ENCODE peak calls at places on chromosomes 13 and 19, in nine cellular contexts. E is colonic mucosa; Y is pancreas; S is CD8-positive, alpha-beta memory T cell; V is cardiac muscle cell; M is heart left ventricle; A is HCT116; J is aorta; F is GM23248. P is an unnamed sample. For H3K4me1 and H3K36me3, the result is how much of the 10 kb centered on the place peaks cover.

GRCh38 chr19:53308339-53308811 is 25.2 kb upstream of the ZNF845 start:
- DNase-seq in E (no peak), Y (peak), S (no peak), V (peak), M (no peak), A (no peak), J (no peak), F (peak), P (peak)

GRCh38 chr19:16896098-16896912 is 7.5 kb downstream of the F2RL3 start:
- DNase-seq in E (peak), Y (peak), S (no peak), V (peak), M (no peak), A (no peak), J (no peak), F (no peak), P (peak)

GRCh38 chr13:20416223-20416622 is 109.4 kb downstream of the CRYL1 start:
- DNase-seq in E (no peak), Y (no peak), S (no peak), V (peak), M (no peak), A (no peak), J (no peak), F (no peak), P (no peak)

GRCh38 chr13:72504026-72504925 is 223.2 kb downstream of the MZT1 start:
- DNase-seq in E (no peak), Y (no peak), S (no peak), V (no peak), M (no peak), A (no peak), J (no peak), F (no peak), P (no peak)

GRCh38 chr13:64723735-64724134 is 2506.4 kb downstream of the PCDH9 start:
- DNase-seq in E (no peak), Y (no peak), S (no peak), V (peak), M (no peak), A (peak), J (no peak), F (peak), P (no peak)

GRCh38 chr19:38868551-38868950 is 9.5 kb downstream of the RINL start:
- DNase-seq in E (no peak), Y (no peak), S (no peak), V (no peak), M (no peak), A (no peak), J (no peak), F (no peak), P (no peak)

GRCh38 chr13:79874396-79875360 is 393.7 kb downstream of the NDFIP2 start:
- DNase-seq in E (no peak), Y (no peak), S (no peak), V (no peak), M (no peak), A (no peak), J (no peak), F (peak), P (no peak)

GRCh38 chr13:24613128-24613527 is 67.1 kb upstream of the ATP12A start:
- DNase-seq in E (no peak), Y (no peak), S (no peak), V (no peak), M (no peak), A (no peak), J (no peak), F (no peak), P (no peak)

GRCh38 chr19:15199652-15200574 is 882 bp downstream of the NOTCH3 start:
- DNase-seq in E (no peak), Y (peak), S (no peak), V (peak), M (no peak), A (no peak), J (peak), F (peak), P (peak)

GRCh38 chr19:53158119-53158656 is 665 bp downstream of the ZNF347 start:
- DNase-seq in E (peak), Y (peak), S (no peak), V (peak), M (peak), A (no peak), J (peak), F (peak), P (peak)

GRCh38 chr13:80463673-80464352 is 122.9 kb upstream of the SPRY2 start:
- DNase-seq in E (no peak), Y (no peak), S (no peak), V (peak), M (no peak), A (no peak), J (peak), F (no peak), P (no peak)

GRCh38 chr13:99577934-99578917 is 77.0 kb downstream of the TM9SF2 start:
- DNase-seq in E (no peak), Y (no peak), S (no peak), V (peak), M (no peak), A (no peak), J (no peak), F (peak), P (no peak)

GRCh38 chr19:20060282-20060681 is 17.5 kb upstream of the ZNF90 start:
- DNase-seq in E (no peak), Y (no peak), S (no peak), V (no peak), M (no peak), A (no peak), J (no peak), F (no peak), P (no peak)

GRCh38 chr13:100461309-100462035 is 127.1 kb downstream of the GGACT start:
- DNase-seq in E (no peak), Y (no peak), S (no peak), V (no peak), M (no peak), A (no peak), J (no peak), F (no peak), P (no peak)

GRCh38 chr13:106176103-106176502 is 359.4 kb downstream of the EFNB2 start:
- DNase-seq in E (no peak), Y (no peak), S (no peak), V (peak), M (no peak), A (no peak), J (no peak), F (peak), P (no peak)

GRCh38 chr19:18208098-18208951 is 4.5 kb upstream of the RAB3A start:
- DNase-seq in E (peak), Y (peak), S (peak), V (peak), M (no peak), A (no peak), J (peak), F (peak), P (peak)

GRCh38 chr13:73721571-73721970 is 412.6 kb downstream of the KLF12 start:
- DNase-seq in E (no peak), Y (no peak), S (no peak), V (no peak), M (no peak), A (no peak), J (no peak), F (no peak), P (no peak)

GRCh38 chr13:50843256-50844043 is at the start of gene DLEU7:
- DNase-seq in E (no peak), Y (peak), S (no peak), V (no peak), M (no peak), A (no peak), J (no peak), F (no peak), P (peak)

DNA sequence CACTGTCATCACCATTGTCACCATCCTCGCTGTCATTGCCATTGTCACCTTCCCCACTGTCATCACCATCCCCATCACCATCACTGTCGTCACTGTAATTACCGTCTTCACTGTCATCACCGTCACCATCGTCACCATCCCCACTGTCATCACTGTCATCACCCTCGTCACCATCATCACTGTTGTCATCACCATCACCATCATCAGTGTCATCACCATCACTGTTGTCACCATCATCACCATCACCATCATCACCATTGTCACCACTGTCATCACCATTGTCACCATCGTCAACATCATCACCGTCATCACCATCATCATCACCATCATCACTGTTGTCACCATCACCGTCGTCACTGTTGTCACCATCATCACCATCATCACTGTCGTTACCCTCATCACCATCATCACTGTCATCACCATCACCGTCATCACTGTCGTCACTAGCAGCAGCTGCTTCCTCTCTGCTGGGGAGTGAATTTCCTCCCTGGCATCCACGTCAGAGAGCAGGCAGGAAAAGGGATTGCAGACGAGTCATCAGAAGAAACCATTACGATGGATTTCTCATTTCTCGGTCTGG is 27.3 kb downstream of the TMEM255B start:
- DNase-seq in E (no peak), Y (no peak), S (no peak), V (peak), M (no peak), A (no peak), J (no peak), F (peak), P (peak)
- H3K4me1 ChIP-seq in E (under half), Y (under half), S (under half), V (under half), M (under half), A (under half), J (under half), F (under half), P (under half)

DNA sequence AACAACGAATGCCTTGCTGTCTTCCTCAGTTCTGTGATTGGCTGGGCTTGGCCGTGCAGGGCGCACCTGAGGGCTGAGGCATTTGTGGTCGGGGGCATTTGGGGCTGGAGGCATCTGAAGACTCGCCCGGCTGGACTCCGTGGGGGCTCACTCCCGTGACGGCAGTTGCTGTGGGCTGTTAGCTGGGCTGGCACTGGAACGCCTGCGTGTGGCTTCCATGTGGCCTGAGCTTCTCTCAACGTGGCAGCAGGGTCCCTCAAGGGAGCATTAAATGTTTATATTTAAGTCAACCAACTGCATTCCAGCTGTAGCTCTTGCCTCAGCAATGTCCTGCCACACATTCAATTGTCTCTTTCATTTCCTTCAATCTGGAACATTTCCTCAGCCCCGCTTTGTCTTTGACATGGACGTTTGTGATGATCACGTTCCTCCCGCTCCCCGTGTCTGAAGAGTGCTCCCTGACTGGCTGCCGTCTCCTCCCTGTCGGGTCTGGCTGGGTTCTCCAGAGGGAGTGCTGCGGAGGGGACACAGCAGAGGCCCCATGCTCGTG is 21.0 kb downstream of the CCDC8 start:
- DNase-seq in E (no peak), Y (no peak), S (no peak), V (peak), M (no peak), A (no peak), J (peak), F (peak), P (peak)
- H3K36me3 ChIP-seq in E (under half), Y (under half), S (under half), V (under half), M (under half), A (under half), J (under half), F (under half), P (under half)

GRCh38 chr19:2032296-2032941 is 16.9 kb upstream of the BTBD2 start:
- DNase-seq in E (peak), Y (peak), S (no peak), V (peak), M (peak), A (peak), J (peak), F (peak), P (peak)
- H3K4me3 ChIP-seq in E (no peak), Y (peak), S (peak), V (no peak), M (no peak), A (peak), J (no peak), F (peak), P (no peak)

GRCh38 chr19:5975388-5975728 is 2.6 kb downstream of the RANBP3 start:
- DNase-seq in E (no peak), Y (no peak), S (no peak), V (no peak), M (no peak), A (no peak), J (no peak), F (no peak), P (no peak)

GRCh38 chr19:5976768-5977167 is 1.2 kb downstream of the RANBP3 start:
- DNase-seq in E (no peak), Y (no peak), S (no peak), V (no peak), M (no peak), A (no peak), J (no peak), F (no peak), P (no peak)

GRCh38 chr19:5977785-5978605 is at the start of gene RANBP3:
- DNase-seq in E (peak), Y (peak), S (peak), V (peak), M (peak), A (peak), J (peak), F (peak), P (peak)

GRCh38 chr19:5977222-5977784 is 637 bp downstream of the RANBP3 start:
- DNase-seq in E (no peak), Y (peak), S (no peak), V (no peak), M (no peak), A (no peak), J (no peak), F (peak), P (no peak)

GRCh38 chr19:5978606-5979552 is 939 bp upstream of the RANBP3 start:
- DNase-seq in E (no peak), Y (no peak), S (no peak), V (no peak), M (no peak), A (no peak), J (no peak), F (no peak), P (no peak)
- H3K4me1 ChIP-seq in E (under half), Y (under half), S (half or more), V (under half), M (under half), A (under half), J (under half), F (under half), P (under half)

GRCh38 chr19:21166436-21166835 is 24.6 kb downstream of the ZNF431 start:
- DNase-seq in E (no peak), Y (no peak), S (no peak), V (no peak), M (no peak), A (no peak), J (no peak), F (no peak), P (no peak)
- H3K36me3 ChIP-seq in E (under half), Y (under half), S (under half), V (under half), M (half or more), A (under half), J (under half), F (under half), P (half or more)

GRCh38 chr19:40512473-40513344 is 45.9 kb downstream of the SPTBN4 start:
- DNase-seq in E (no peak), Y (no peak), S (no peak), V (peak), M (no peak), A (no peak), J (no peak), F (peak), P (peak)
- H3K4me3 ChIP-seq in E (no peak), Y (peak), S (no peak), V (peak), M (no peak), A (no peak), J (no peak), F (peak), P (peak)

GRCh38 chr19:6273701-6274601 is 5.8 kb downstream of the MLLT1 start:
- DNase-seq in E (peak), Y (peak), S (no peak), V (peak), M (peak), A (no peak), J (peak), F (peak), P (no peak)

GRCh38 chr19:6272913-6273600 is 6.7 kb downstream of the MLLT1 start:
- DNase-seq in E (no peak), Y (no peak), S (no peak), V (no peak), M (no peak), A (no peak), J (no peak), F (no peak), P (no peak)

GRCh38 chr19:6276447-6276846 is 3.3 kb downstream of the MLLT1 start:
- DNase-seq in E (peak), Y (no peak), S (no peak), V (peak), M (no peak), A (no peak), J (peak), F (peak), P (no peak)

GRCh38 chr19:6274756-6275155 is 5.0 kb downstream of the MLLT1 start:
- DNase-seq in E (no peak), Y (no peak), S (no peak), V (no peak), M (no peak), A (no peak), J (no peak), F (peak), P (no peak)

DNA sequence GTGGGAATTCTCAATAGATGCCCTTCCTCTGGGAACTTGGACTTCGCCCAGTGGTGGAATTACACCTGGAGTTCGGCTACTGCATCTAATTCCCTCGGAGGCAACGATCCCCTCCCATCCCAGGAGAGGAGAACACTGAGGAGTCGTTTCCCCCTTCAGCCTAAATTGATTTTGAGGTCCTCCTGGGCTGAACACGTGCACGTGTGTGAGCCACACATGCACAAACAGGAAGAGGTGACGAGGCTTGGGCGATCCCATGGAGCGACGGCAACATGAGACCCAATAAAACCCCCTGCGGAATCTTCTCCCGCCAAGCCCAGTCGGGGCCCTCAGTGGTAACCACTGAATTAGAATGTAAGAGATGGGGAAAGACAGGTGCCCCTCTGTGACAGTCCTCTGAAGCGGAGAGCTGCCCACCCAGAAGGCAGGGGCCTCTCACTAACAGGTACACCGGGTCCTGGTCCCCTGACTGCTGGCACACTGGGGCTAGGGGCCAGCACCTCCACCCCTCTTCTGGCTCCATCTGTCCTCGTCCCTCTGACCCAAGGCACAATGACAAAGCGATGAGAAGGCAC is 4.5 kb downstream of the MLLT1 start:
- DNase-seq in E (no peak), Y (no peak), S (no peak), V (no peak), M (no peak), A (no peak), J (no peak), F (no peak), P (no peak)
- H3K4me1 ChIP-seq in E (under half), Y (under half), S (under half), V (half or more), M (half or more), A (under half), J (under half), F (half or more), P (half or more)

DNA sequence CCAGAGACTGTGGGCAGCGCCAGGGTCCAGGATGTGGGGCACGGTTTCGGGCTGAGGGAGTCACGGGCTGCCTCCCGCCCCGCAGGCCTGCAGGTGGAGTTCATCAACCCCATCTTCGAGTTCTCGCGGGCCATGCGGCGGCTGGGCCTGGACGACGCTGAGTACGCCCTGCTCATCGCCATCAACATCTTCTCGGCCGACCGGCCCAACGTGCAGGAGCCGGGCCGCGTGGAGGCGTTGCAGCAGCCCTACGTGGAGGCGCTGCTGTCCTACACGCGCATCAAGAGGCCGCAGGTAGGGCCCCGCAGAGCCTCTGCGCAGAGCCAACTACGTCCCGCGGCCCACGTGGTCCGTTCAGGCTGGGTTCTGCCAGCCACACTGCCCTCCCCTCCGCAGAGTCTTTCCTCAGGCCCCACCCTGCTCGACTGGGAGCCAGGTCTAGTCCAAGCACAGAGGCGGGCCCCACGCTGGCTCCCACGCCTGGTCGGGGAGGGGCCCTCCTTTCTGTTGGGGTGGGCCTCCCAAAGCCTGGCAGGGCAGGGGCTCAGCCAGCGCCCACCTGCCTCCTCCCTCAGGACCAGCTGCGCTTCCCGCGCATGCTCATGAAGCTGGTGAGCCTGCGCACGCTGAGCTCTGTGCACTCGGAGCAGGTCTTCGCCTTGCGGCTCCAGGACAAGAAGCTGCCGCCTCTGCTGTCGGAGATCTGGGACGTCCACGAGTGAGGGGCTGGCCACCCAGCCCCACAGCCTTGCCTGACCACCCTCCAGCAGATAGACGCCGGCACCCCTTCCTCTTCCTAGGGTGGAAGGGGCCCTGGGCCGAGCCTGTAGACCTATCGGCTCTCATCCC is 2.0 kb upstream of the POLD1 start:
- DNase-seq in E (no peak), Y (peak), S (no peak), V (no peak), M (no peak), A (no peak), J (no peak), F (no peak), P (no peak)
- H3K36me3 ChIP-seq in E (under half), Y (half or more), S (under half), V (under half), M (half or more), A (under half), J (under half), F (under half), P (under half)

DNA sequence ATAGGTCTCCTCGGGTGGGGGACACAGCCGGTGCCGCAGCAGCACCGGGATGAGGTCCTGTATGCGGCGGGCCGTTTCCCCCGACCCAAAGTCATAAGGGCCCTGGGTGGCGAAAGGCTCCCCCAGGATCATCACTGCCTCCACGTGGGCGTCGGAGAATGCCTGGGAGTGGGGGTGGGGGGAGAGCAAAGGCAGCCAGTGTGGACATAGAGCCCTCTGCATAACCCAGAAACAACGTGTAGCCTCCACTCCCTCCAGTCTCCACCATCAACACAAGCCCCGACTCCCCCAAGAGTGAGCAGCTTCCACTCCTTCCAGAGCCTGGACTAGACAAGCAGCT is 1.7 kb upstream of the NUMBL start:
- DNase-seq in E (no peak), Y (no peak), S (no peak), V (no peak), M (no peak), A (no peak), J (no peak), F (peak), P (no peak)
- H3K4me3 ChIP-seq in E (no peak), Y (no peak), S (no peak), V (no peak), M (no peak), A (no peak), J (no peak), F (no peak), P (no peak)